ENCODE peak calls at places on chromosomes 5 and 9, in seven cellular contexts. H is GM23248, T is neural progenitor cell, B is OCI-LY7, K is GM23338, O is PC-3, X is SK-N-SH. N is an unnamed sample.

GRCh38 chr5:14577964-14578363 is 3.6 kb upstream of the OTULINL start:
- DNase-seq in K (no peak), O (peak), T (no peak), B (no peak), H (no peak), X (no peak), N (no peak)

GRCh38 chr9:13587581-13587980 is 308.1 kb upstream of the MPDZ start:
- DNase-seq in X (no peak), K (no peak), H (no peak), B (no peak), T (peak), O (no peak), N (no peak)

GRCh38 chr5:137186759-137187461 is 312.2 kb downstream of the SPOCK1 start:
- DNase-seq in K (no peak), B (no peak), T (no peak), X (no peak), H (peak), O (peak), N (peak)

GRCh38 chr5:160685219-160685618 is 166.8 kb downstream of the ATP10B start:
- DNase-seq in O (no peak), K (peak), X (no peak), T (no peak), B (no peak), H (no peak), N (peak)

GRCh38 chr5:107915413-107915812 is 244.7 kb upstream of the EFNA5 start:
- DNase-seq in X (no peak), H (peak), T (no peak), O (no peak), B (no peak), K (no peak), N (no peak)

GRCh38 chr9:73680831-73681230 is 529.2 kb downstream of the ANXA1 start:
- DNase-seq in O (no peak), K (no peak), H (peak), B (no peak), T (no peak), X (no peak), N (no peak)

GRCh38 chr9:72925126-72925810 is 27.6 kb downstream of the ALDH1A1 start:
- DNase-seq in T (no peak), K (no peak), H (no peak), O (no peak), X (no peak), B (no peak), N (no peak)

GRCh38 chr9:128684325-128685021 is 4.5 kb upstream of the SET start:
- DNase-seq in T (peak), H (peak), O (peak), B (peak), X (no peak), K (peak), N (peak)

GRCh38 chr9:99368341-99369326 is 146.6 kb downstream of the SEC61B start:
- DNase-seq in B (no peak), O (peak), K (peak), T (peak), H (peak), X (no peak), N (no peak)

GRCh38 chr9:14170973-14171596 is 142.9 kb downstream of the NFIB start:
- DNase-seq in H (peak), O (peak), X (no peak), T (no peak), K (no peak), B (no peak), N (no peak)

DNA sequence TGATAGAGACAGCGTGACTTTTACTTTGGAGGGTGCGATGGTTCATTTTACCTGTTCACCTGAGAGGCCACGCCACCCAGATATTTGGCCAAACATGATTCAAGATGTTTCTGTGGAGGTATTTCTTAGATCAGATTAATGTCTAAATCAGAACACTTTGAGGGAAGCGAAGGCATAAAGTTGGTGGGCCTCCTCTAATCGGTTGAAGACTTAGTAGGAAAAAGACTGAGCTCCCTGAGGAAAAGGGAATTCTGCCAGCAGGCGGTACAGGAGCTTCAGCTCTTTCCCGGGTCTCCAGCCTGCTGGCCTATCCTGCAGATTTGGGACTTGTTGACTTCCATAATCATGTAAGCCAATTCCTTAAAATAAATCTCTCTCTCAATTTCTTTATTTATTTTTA is 7.0 kb upstream of the LAMC3 start:
- DNase-seq in K (no peak), H (no peak), B (no peak), T (no peak), X (no peak), O (no peak), N (no peak)
- TF ChIP-seq EZH2phosphoT487 in K (no peak), H (no peak), B (no peak), T (no peak), X (no peak), O (no peak), N (no peak)

GRCh38 chr9:76868897-76869296 is 37.0 kb downstream of the PRUNE2 start:
- DNase-seq in O (no peak), K (no peak), X (no peak), T (peak), B (no peak), H (peak), N (no peak)
- TF ChIP-seq EZH2phosphoT487 in O (no peak), K (no peak), X (no peak), T (peak), B (no peak), H (no peak), N (no peak)

GRCh38 chr5:86880785-86881492 is 263.2 kb downstream of the COX7C start:
- DNase-seq in H (peak), X (peak), O (peak), K (peak), T (peak), B (peak), N (peak)
- TF ChIP-seq EZH2phosphoT487 in H (no peak), X (no peak), O (no peak), K (no peak), T (no peak), B (no peak), N (no peak)

GRCh38 chr9:23830459-23830805 is 4.4 kb upstream of the ELAVL2 start:
- DNase-seq in B (no peak), T (no peak), K (no peak), O (no peak), H (no peak), X (no peak), N (no peak)

GRCh38 chr9:23825700-23826099 is 340 bp downstream of the ELAVL2 start:
- DNase-seq in H (peak), K (no peak), B (no peak), X (peak), O (no peak), T (peak), N (no peak)

GRCh38 chr9:23830949-23831730 is 5.1 kb upstream of the ELAVL2 start:
- DNase-seq in B (no peak), X (peak), H (no peak), K (peak), O (no peak), T (peak), N (no peak)

GRCh38 chr9:23826120-23826629 is at the start of gene ELAVL2:
- DNase-seq in O (peak), B (no peak), H (peak), X (peak), K (peak), T (peak), N (peak)

GRCh38 chr9:23829580-23830458 is 3.8 kb upstream of the ELAVL2 start:
- DNase-seq in T (peak), H (peak), O (peak), X (no peak), K (peak), B (no peak), N (peak)
- TF ChIP-seq EZH2phosphoT487 in T (peak), H (no peak), O (no peak), X (no peak), K (no peak), B (no peak), N (peak)

GRCh38 chr5:79890871-79891249 is 100.2 kb downstream of the MTX3 start:
- DNase-seq in T (peak), K (no peak), X (no peak), O (no peak), H (no peak), B (no peak), N (no peak)

GRCh38 chr5:79886940-79887339 is 104.1 kb downstream of the MTX3 start:
- DNase-seq in X (no peak), H (no peak), O (no peak), T (no peak), K (no peak), B (peak), N (no peak)

GRCh38 chr5:79893485-79893884 is 97.6 kb downstream of the MTX3 start:
- DNase-seq in H (no peak), X (no peak), K (no peak), O (no peak), T (no peak), B (no peak), N (no peak)

GRCh38 chr5:79888643-79889042 is 102.4 kb downstream of the MTX3 start:
- DNase-seq in K (no peak), T (no peak), O (no peak), B (no peak), H (no peak), X (no peak), N (no peak)

DNA sequence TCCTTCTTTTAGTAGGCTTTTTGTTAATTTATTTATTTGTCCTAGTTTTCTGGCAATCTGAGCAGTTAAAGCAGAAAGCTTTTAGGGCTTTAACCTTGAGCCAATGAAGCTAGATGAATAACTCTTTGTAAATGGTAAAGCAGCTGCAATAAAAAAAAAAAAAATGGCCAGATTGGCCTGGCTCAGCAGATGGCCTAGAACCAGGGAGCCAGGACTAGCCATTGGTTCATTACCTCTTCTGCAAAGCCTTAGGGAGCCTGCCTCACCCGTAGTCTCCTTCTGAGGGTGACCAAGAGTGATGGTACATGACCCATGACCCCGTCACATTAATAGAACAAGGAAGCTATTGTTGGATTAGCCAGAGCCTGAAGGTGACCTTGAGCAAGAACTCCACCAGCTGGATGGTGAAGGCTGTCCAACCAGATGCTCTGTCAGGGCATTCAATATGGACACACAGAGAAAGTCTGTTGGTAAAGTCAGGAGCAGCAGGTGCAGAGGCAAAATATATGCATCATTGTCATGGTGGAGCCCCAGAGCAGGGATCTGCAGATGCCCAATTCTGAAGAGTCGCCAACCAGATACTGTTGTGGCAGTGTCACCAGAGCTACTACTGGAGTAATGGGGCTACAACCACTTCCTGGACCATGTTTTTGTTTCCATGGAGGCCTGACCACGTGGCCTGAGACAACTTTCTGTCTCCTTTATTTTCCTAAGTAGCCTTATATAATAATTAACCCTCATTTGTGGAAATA is 100.8 kb downstream of the MTX3 start:
- DNase-seq in T (no peak), K (no peak), B (peak), O (no peak), X (no peak), H (no peak), N (no peak)
- TF ChIP-seq EZH2phosphoT487 in T (no peak), K (no peak), B (no peak), O (no peak), X (no peak), H (no peak), N (no peak)

GRCh38 chr9:83336696-83337095 is 201.5 kb downstream of the FRMD3 start:
- DNase-seq in T (peak), B (no peak), X (no peak), H (no peak), K (no peak), O (peak), N (no peak)
- TF ChIP-seq EZH2phosphoT487 in T (no peak), B (no peak), X (no peak), H (no peak), K (no peak), O (no peak), N (no peak)

DNA sequence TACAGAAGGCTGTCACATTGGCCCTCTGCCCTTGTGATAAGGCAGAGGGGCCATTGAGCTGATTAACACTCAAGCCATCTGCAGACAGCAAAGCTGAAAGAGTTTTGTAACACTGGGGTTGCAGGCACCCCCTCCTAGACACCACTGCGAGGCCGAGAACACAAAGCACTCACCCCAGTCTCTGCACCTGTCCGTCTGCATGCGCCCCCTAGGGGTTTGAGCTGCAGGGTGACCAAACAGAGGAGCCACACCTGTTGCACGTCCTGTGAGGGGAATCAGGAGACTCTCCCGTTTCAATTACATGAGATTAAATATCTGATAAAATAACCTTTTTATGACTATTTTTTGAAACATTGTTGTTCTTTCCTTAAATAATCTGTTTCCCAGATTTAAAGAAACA is 1180.4 kb downstream of the CDH9 start:
- DNase-seq in K (peak), T (peak), B (no peak), H (no peak), O (no peak), X (peak), N (peak)
- TF ChIP-seq EZH2phosphoT487 in K (no peak), T (no peak), B (no peak), H (no peak), O (no peak), X (no peak), N (no peak)